ENCODE peak calls at places on chromosomes 3 and 15, in ten cellular contexts. I is naive thymus-derived CD4-positive, alpha-beta T cell; L is lung; N is DND-41; Z is esophagus muscularis mucosa; P is uterus; S is GM23248; R is left ventricle myocardium inferior; J is IMR-90; A is cardiac muscle cell. F is an unnamed sample. For H3K27me3, the result is how much of the 10 kb centered on the place peaks cover.

GRCh38 chr3:161648071-161648470 is 151.5 kb downstream of the OTOL1 start:
- DNase-seq in S (no peak), I (no peak), L (no peak), J (no peak), R (no peak), P (no peak), Z (no peak), N (no peak), A (no peak), F (no peak)

GRCh38 chr15:91224750-91225380 is 124.8 kb downstream of the SV2B start:
- DNase-seq in L (no peak), I (no peak), A (peak), P (no peak), R (no peak), Z (no peak), J (peak), S (peak), N (peak), F (no peak)

GRCh38 chr15:82047493-82048446 is 2.0 kb upstream of the MEX3B start:
- DNase-seq in I (no peak), Z (no peak), S (peak), A (peak), R (no peak), L (no peak), N (no peak), P (no peak), J (peak), F (no peak)

GRCh38 chr3:172678068-172678467 is 32.8 kb downstream of the NCEH1 start:
- DNase-seq in N (no peak), L (no peak), J (no peak), S (no peak), I (no peak), A (no peak), P (no peak), Z (peak), R (no peak), F (no peak)

GRCh38 chr3:42192334-42193200 is 73.4 kb downstream of the CCK start:
- DNase-seq in A (peak), J (peak), I (no peak), S (peak), P (no peak), L (no peak), N (no peak), Z (no peak), R (no peak), F (peak)

GRCh38 chr15:59825926-59826325 is 136.8 kb upstream of the BNIP2 start:
- DNase-seq in P (no peak), J (no peak), S (no peak), N (no peak), R (no peak), L (peak), Z (no peak), A (no peak), I (no peak), F (no peak)

GRCh38 chr3:8996681-8997121 is 33.4 kb upstream of the RAD18 start:
- DNase-seq in R (peak), A (peak), S (peak), I (no peak), N (no peak), Z (no peak), P (peak), J (peak), L (no peak), F (no peak)

GRCh38 chr3:122582390-122582789 is 4.9 kb downstream of the PARP15 start:
- DNase-seq in L (no peak), Z (no peak), J (no peak), A (no peak), S (peak), R (no peak), P (no peak), N (no peak), I (no peak), F (no peak)

GRCh38 chr3:45665101-45665572 is 24.1 kb upstream of the SACM1L start:
- DNase-seq in R (no peak), L (no peak), P (no peak), Z (no peak), S (peak), I (peak), J (peak), A (peak), N (peak), F (peak)

GRCh38 chr15:78675206-78675605 is 34.2 kb upstream of the CHRNB4 start:
- DNase-seq in J (no peak), R (no peak), S (no peak), I (no peak), N (no peak), P (no peak), Z (no peak), L (no peak), A (no peak), F (no peak)
- H3K27me3 ChIP-seq in J (under half), R (under half), S (under half), I (under half), N (under half), P (under half), Z (under half), L (under half), A (under half), F (under half)

GRCh38 chr3:13613343-13614190 is 64.6 kb downstream of the FBLN2 start:
- DNase-seq in L (no peak), S (no peak), J (no peak), A (no peak), I (no peak), Z (no peak), R (no peak), P (no peak), N (no peak), F (no peak)

GRCh38 chr3:13615019-13615528 is 66.1 kb downstream of the FBLN2 start:
- DNase-seq in Z (no peak), R (no peak), L (no peak), N (no peak), J (no peak), S (no peak), P (no peak), A (no peak), I (no peak), F (no peak)

GRCh38 chr3:13612829-13613228 is 63.9 kb downstream of the FBLN2 start:
- DNase-seq in S (peak), P (no peak), Z (no peak), A (peak), L (no peak), R (peak), N (no peak), J (peak), I (no peak), F (no peak)

GRCh38 chr3:13616359-13616758 is 67.4 kb downstream of the FBLN2 start:
- DNase-seq in P (no peak), A (no peak), R (no peak), L (no peak), J (peak), Z (no peak), N (no peak), I (no peak), S (no peak), F (no peak)

GRCh38 chr3:13614607-13615006 is 65.7 kb downstream of the FBLN2 start:
- DNase-seq in J (no peak), P (no peak), N (no peak), R (no peak), A (no peak), I (no peak), L (no peak), S (no peak), Z (no peak), F (no peak)
- H3K27me3 ChIP-seq in J (under half), P (under half), N (under half), R (under half), A (under half), I (under half), L (under half), S (under half), Z (under half), F (under half)

GRCh38 chr3:27729748-27730611 is 7.9 kb upstream of the EOMES start:
- DNase-seq in J (no peak), L (no peak), S (peak), Z (no peak), R (no peak), A (peak), P (no peak), I (no peak), N (no peak), F (no peak)
- H3K27me3 ChIP-seq in J (half or more), L (under half), S (half or more), Z (half or more), R (half or more), A (half or more), P (under half), I (under half), N (under half), F (half or more)

DNA sequence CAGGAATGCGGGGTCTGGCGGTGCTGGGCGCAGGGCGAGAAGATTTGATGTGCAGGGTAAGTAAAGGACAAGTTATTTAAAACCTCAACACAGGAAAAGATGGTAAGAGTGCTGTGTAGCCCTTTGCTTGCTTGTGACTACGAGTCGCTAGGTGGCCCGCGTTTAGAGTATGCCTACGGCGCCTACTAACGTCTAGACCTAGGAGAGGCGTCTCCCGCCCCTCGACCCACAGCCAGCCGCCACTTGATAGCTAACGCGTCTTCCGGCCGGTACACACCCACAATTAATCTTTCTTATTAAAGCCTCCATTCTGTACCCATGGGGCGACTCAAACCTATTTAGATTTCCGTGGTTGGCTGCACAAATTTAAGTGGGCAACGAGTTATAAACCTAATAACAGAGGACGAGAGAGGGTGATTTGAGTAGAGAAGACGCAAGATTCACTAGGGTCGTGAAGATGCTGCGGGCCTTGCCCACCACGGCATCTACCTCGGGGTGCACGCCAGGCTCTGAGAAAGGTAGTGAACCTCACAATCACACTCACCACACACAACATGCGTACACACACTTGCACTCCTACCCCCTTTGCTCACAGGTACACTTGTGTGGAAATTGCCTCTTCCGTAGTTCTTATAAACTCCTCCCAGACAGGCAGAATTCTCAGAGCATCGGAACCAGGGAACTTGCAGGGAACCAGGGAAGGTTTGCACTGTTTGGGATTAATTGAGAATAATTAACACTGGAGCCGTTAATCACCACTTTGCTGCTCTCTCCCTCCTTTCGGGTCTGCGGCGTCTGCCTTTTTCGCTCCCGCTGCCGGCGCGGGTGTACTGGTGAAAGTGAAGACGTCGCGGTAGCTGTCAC is 12.1 kb downstream of the SOX2 start:
- DNase-seq in S (no peak), A (no peak), N (no peak), R (no peak), L (no peak), P (no peak), I (no peak), Z (no peak), J (no peak), F (no peak)
- H3K27me3 ChIP-seq in S (half or more), A (half or more), N (under half), R (half or more), L (under half), P (under half), I (under half), Z (half or more), J (half or more), F (half or more)

DNA sequence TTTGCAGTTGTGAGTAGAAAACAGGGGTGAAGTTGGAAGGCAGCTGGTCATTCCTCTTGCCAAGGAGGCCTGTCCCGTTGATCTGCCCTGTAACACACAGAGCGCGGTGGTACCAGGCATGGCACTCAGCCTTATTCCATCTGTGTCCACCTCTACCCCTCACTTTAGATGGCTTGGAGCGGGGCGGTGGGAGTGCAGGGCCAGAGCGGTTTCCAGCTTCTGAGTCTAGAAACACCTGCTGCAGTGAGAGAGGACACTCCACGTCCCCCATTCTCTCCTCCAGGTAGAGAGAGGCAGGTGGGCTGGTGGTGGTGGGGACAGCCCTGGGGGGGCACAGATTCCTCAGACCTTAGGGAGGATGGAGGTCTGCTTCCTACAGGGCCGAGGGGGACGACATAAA is 40.3 kb downstream of the MUC20 start:
- DNase-seq in P (no peak), A (no peak), R (no peak), N (no peak), I (no peak), Z (no peak), S (no peak), J (no peak), L (no peak), F (no peak)
- H3K27me3 ChIP-seq in P (under half), A (under half), R (half or more), N (under half), I (under half), Z (under half), S (under half), J (half or more), L (under half), F (under half)

DNA sequence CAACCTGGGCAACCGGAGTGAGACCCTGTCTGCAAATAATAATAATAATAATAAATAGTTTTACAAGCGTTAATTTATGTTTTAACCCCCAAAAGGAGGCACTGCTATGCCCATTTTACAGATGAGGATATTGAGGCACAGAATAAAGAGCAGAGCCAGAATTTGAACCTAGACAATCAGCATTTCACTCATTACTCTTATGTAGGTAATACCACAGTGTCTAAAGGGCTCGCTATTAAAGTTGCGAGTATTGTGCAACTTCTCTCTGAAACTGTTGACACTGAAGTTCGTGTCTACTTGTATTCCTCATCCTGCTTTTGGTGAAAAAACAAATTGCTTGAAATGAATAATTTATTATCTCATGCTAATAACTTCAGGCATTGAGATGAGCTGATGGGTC is 2.8 kb downstream of the C2CD4A start:
- DNase-seq in J (no peak), I (no peak), Z (no peak), S (no peak), P (no peak), R (no peak), N (no peak), A (no peak), L (no peak), F (no peak)
- H3K27me3 ChIP-seq in J (under half), I (under half), Z (under half), S (under half), P (under half), R (under half), N (under half), A (half or more), L (under half), F (under half)

GRCh38 chr15:31557899-31558298 is 231.3 kb downstream of the KLF13 start:
- DNase-seq in P (no peak), R (no peak), J (no peak), Z (peak), N (no peak), S (peak), L (no peak), I (no peak), A (no peak), F (no peak)

GRCh38 chr15:31558840-31559239 is 232.2 kb downstream of the KLF13 start:
- DNase-seq in A (no peak), P (no peak), I (no peak), R (no peak), N (no peak), L (no peak), Z (no peak), J (no peak), S (no peak), F (no peak)

GRCh38 chr15:31563421-31563820 is 236.8 kb downstream of the KLF13 start:
- DNase-seq in Z (peak), S (no peak), R (no peak), L (peak), I (no peak), N (no peak), A (no peak), J (no peak), P (no peak), F (no peak)

GRCh38 chr15:31561156-31561555 is 234.5 kb downstream of the KLF13 start:
- DNase-seq in J (no peak), A (no peak), I (no peak), N (no peak), L (peak), Z (peak), R (no peak), S (no peak), P (no peak), F (no peak)

DNA sequence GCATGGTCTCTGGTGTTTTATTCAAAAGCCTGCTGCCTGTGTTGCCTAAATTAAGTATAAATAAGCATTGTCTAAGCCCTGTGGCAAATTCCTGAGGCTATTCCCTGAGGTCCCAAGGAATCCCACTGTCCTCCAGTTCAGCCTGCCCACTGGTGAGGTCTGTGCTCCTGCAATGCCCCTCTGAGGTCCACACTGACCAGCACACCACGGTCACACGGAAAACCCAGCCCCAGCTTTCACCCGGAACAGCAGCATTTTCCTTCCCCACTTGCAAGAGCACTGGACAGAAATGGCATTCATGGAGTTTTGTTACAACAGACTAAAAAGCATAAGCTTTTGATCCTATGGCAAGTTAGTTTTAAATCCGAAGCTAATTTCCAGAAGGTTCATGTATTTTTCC is 234.0 kb downstream of the KLF13 start:
- DNase-seq in J (no peak), R (no peak), Z (peak), S (no peak), A (no peak), I (no peak), L (no peak), N (no peak), P (no peak), F (no peak)
- H3K27me3 ChIP-seq in J (under half), R (under half), Z (under half), S (under half), A (under half), I (under half), L (under half), N (under half), P (under half), F (under half)

F was measured in CD4-positive, CD25-positive, alpha-beta regulatory T cell.